ENCODE peak calls at places on chromosomes 3 and 15, in four cellular contexts. One of them, this sample, is unnamed.

GRCh38 chr15:65400760-65401606 is 21.8 kb downstream of the IGDCC4 start:
- DNase-seq in H1: peak; percentile 78
- DNase-seq in H9: peak; percentile 94
- DNase-seq in mesendoderm: peak; percentile 96
- DNase-seq in this sample: peak; percentile 72

GRCh38 chr3:194773216-194773615 is 87.5 kb downstream of the FAM43A start:
- DNase-seq in H9: no peak
- DNase-seq in H1: no peak
- DNase-seq in mesendoderm: peak; percentile 13
- DNase-seq in this sample: no peak

GRCh38 chr3:52897130-52898109 is at the start of gene STIMATE:
- DNase-seq in H9: peak; percentile 92
- DNase-seq in mesendoderm: peak; percentile 88
- DNase-seq in H1: peak; percentile 60
- DNase-seq in this sample: peak; percentile 73

GRCh38 chr15:38226867-38227266 is 25.8 kb upstream of the SPRED1 start:
- DNase-seq in H9: no peak
- DNase-seq in H1: no peak
- DNase-seq in mesendoderm: no peak
- DNase-seq in this sample: peak; percentile 94

GRCh38 chr15:90161946-90162345 is 39.2 kb upstream of the SEMA4B start:
- DNase-seq in mesendoderm: no peak
- DNase-seq in H9: no peak
- DNase-seq in H1: no peak
- DNase-seq in this sample: no peak

GRCh38 chr3:154862265-154862664 is 217.9 kb upstream of the MME start:
- DNase-seq in H1: no peak
- DNase-seq in mesendoderm: peak; percentile 14
- DNase-seq in H9: no peak
- DNase-seq in this sample: peak; percentile 70

GRCh38 chr3:57917611-57918010 is 90.6 kb upstream of the FLNB start:
- DNase-seq in mesendoderm: no peak
- DNase-seq in H1: no peak
- DNase-seq in H9: no peak
- DNase-seq in this sample: no peak

GRCh38 chr15:84955089-84955848 is 26.4 kb upstream of the PDE8A start:
- DNase-seq in H9: peak; percentile 78
- DNase-seq in mesendoderm: peak; percentile 83
- DNase-seq in H1: no peak
- DNase-seq in this sample: peak; percentile 78

GRCh38 chr3:143595456-143596077 is 252.7 kb downstream of the SLC9A9 start:
- DNase-seq in H1: no peak
- DNase-seq in H9: no peak
- DNase-seq in mesendoderm: no peak
- DNase-seq in this sample: no peak

GRCh38 chr3:117217837-117218236 is 508.3 kb downstream of the TUSC7 start:
- DNase-seq in H1: no peak
- DNase-seq in mesendoderm: no peak
- DNase-seq in H9: no peak
- DNase-seq in this sample: no peak

GRCh38 chr15:36612063-36612788 is 32.8 kb downstream of the CDIN1 start:
- DNase-seq in H1: no peak
- DNase-seq in H9: no peak
- DNase-seq in mesendoderm: peak; percentile 80
- DNase-seq in this sample: peak; percentile 97

GRCh38 chr15:68440136-68440535 is 8.2 kb upstream of the ITGA11 start:
- DNase-seq in mesendoderm: no peak
- DNase-seq in H1: no peak
- DNase-seq in H9: peak; percentile 8
- DNase-seq in this sample: no peak

GRCh38 chr15:60781211-60781713 is 302.3 kb upstream of the ICE2 start:
- DNase-seq in H1: no peak
- DNase-seq in H9: no peak
- DNase-seq in mesendoderm: no peak
- DNase-seq in this sample: no peak

GRCh38 chr3:99503350-99503749 is 135.0 kb upstream of the COL8A1 start:
- DNase-seq in mesendoderm: no peak
- DNase-seq in H1: no peak
- DNase-seq in H9: no peak
- DNase-seq in this sample: peak; percentile 40

GRCh38 chr15:32936283-32936918 is 218.6 kb downstream of the GREM1 start:
- DNase-seq in H1: no peak
- DNase-seq in mesendoderm: peak; percentile 48
- DNase-seq in H9: no peak
- DNase-seq in this sample: peak; percentile 37

GRCh38 chr3:59563072-59563605 is 513.3 kb upstream of the CFAP20DC start:
- DNase-seq in H1: no peak
- DNase-seq in mesendoderm: no peak
- DNase-seq in H9: no peak
- DNase-seq in this sample: peak; percentile 43

GRCh38 chr15:69593981-69594966 is 141.7 kb downstream of the RPLP1 start:
- DNase-seq in mesendoderm: no peak
- DNase-seq in H1: no peak
- DNase-seq in H9: peak; percentile 26
- DNase-seq in this sample: peak; percentile 38

GRCh38 chr3:165753560-165753959 is 83.7 kb downstream of the BCHE start:
- DNase-seq in H9: no peak
- DNase-seq in mesendoderm: no peak
- DNase-seq in H1: no peak
- DNase-seq in this sample: no peak

GRCh38 chr15:45110256-45110820 is 3.6 kb downstream of the DUOX2 start:
- DNase-seq in mesendoderm: no peak
- DNase-seq in H1: no peak
- DNase-seq in H9: no peak
- DNase-seq in this sample: no peak

DNA sequence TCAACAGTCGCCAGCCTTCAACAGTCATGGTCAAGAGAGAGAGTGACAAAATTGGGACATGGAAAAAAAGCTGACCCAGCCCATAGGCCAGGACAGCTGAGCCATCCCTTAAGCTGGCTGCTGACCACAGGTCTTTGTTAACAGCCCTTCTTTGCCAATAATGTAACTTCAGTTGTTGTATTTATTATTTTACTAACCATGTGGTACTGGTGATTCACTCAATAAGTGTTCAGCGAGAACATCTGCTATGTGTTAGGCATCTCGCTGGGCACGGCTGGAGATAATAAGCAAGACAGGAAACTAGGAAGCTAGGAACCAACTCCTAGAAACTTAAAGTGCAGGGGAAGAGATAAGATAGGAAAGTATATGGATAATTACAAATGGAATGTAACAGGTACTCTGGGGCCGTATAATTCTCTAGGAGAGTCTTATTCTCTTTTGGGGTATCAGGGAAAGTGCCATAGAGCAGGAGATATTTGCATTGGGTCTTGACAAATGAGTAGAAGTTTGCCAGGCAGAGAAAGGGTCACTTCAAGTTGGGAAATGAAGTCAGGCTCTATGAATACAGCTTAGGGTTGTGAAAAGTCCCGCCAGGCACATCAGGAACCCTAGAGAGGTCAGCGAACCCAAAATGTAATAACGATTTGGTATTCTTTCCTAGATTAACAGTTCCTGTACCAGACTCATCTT is 84.0 kb upstream of the TRA2B start:
- DNase-seq in mesendoderm: peak; percentile 80
- DNase-seq in H1: no peak
- DNase-seq in H9: no peak
- DNase-seq in this sample: peak; percentile 95
- H3K56ac ChIP-seq in mesendoderm: no peak overlapping the region
- H3K56ac ChIP-seq in H1: no peak overlapping the region
- H3K56ac ChIP-seq in H9: no peak overlapping the region
- H3K56ac ChIP-seq in this sample: no peak overlapping the region

GRCh38 chr3:65953881-65954733 is 84.6 kb downstream of the MAGI1 start:
- DNase-seq in H9: no peak
- DNase-seq in H1: no peak
- DNase-seq in mesendoderm: no peak
- DNase-seq in this sample: no peak
- H2BK5ac ChIP-seq in H9: no peak overlapping the region
- H2BK5ac ChIP-seq in H1: peak overlapping the region; percentile 54
- H2BK5ac ChIP-seq in mesendoderm: no peak overlapping the region
- H2BK5ac ChIP-seq in this sample: peak overlapping the region; percentile 49

GRCh38 chr3:128348805-128349531 is 117.7 kb downstream of the DNAJB8 start:
- DNase-seq in mesendoderm: peak; percentile 59
- DNase-seq in H9: peak; percentile 43
- DNase-seq in H1: no peak
- DNase-seq in this sample: peak; percentile 13

GRCh38 chr3:128347282-128347681 is 119.4 kb downstream of the DNAJB8 start:
- DNase-seq in H1: no peak
- DNase-seq in H9: no peak
- DNase-seq in mesendoderm: no peak
- DNase-seq in this sample: no peak

GRCh38 chr3:128348075-128348474 is 118.6 kb downstream of the DNAJB8 start:
- DNase-seq in mesendoderm: no peak
- DNase-seq in H9: no peak
- DNase-seq in H1: no peak
- DNase-seq in this sample: no peak

GRCh38 chr3:128345195-128345594 is 121.5 kb downstream of the DNAJB8 start:
- DNase-seq in mesendoderm: no peak
- DNase-seq in H1: no peak
- DNase-seq in H9: no peak
- DNase-seq in this sample: no peak

GRCh38 chr3:128346562-128346961 is 120.1 kb downstream of the DNAJB8 start:
- DNase-seq in mesendoderm: no peak
- DNase-seq in H9: no peak
- DNase-seq in H1: no peak
- DNase-seq in this sample: no peak
- H4K5ac ChIP-seq in mesendoderm: no peak overlapping the region
- H4K5ac ChIP-seq in H9: no peak overlapping the region
- H4K5ac ChIP-seq in H1: no peak overlapping the region
- H4K5ac ChIP-seq in this sample: no peak overlapping the region

GRCh38 chr15:72786946-72787345 is 3.4 kb upstream of the ADPGK start:
- DNase-seq in H9: no peak
- DNase-seq in H1: no peak
- DNase-seq in mesendoderm: no peak
- DNase-seq in this sample: no peak
- H3K56ac ChIP-seq in H9: no peak overlapping the region
- H3K56ac ChIP-seq in H1: no peak overlapping the region
- H3K56ac ChIP-seq in mesendoderm: no peak overlapping the region
- H3K56ac ChIP-seq in this sample: no peak overlapping the region

GRCh38 chr3:175896655-175897054 is 1037.5 kb downstream of the NAALADL2 start:
- DNase-seq in H1: no peak
- DNase-seq in mesendoderm: no peak
- DNase-seq in H9: no peak
- DNase-seq in this sample: no peak
- H2BK5ac ChIP-seq in H1: no peak overlapping the region
- H2BK5ac ChIP-seq in mesendoderm: no peak overlapping the region
- H2BK5ac ChIP-seq in H9: no peak overlapping the region
- H2BK5ac ChIP-seq in this sample: no peak overlapping the region

GRCh38 chr15:22979069-22979698 is 984 bp downstream of the CYFIP1 start:
- DNase-seq in mesendoderm: peak; percentile 55
- DNase-seq in H1: no peak
- DNase-seq in H9: peak; percentile 58
- DNase-seq in this sample: peak; percentile 42

GRCh38 chr15:22979699-22980188 is 424 bp downstream of the CYFIP1 start:
- DNase-seq in H1: no peak
- DNase-seq in mesendoderm: peak; percentile 63
- DNase-seq in H9: no peak
- DNase-seq in this sample: peak; percentile 25

GRCh38 chr15:22980189-22981136 is at the start of gene CYFIP1:
- DNase-seq in H9: peak; percentile 79
- DNase-seq in mesendoderm: peak; percentile 89
- DNase-seq in H1: peak; percentile 15
- DNase-seq in this sample: peak; percentile 83

GRCh38 chr15:22981336-22981840 is 1.2 kb upstream of the CYFIP1 start:
- DNase-seq in H1: no peak
- DNase-seq in mesendoderm: no peak
- DNase-seq in H9: no peak
- DNase-seq in this sample: no peak

GRCh38 chr15:22978691-22979068 is 1.5 kb downstream of the CYFIP1 start:
- DNase-seq in H1: no peak
- DNase-seq in mesendoderm: no peak
- DNase-seq in H9: no peak
- DNase-seq in this sample: no peak
- H4K5ac ChIP-seq in H1: no peak overlapping the region
- H4K5ac ChIP-seq in mesendoderm: no peak overlapping the region
- H4K5ac ChIP-seq in H9: no peak overlapping the region
- H4K5ac ChIP-seq in this sample: no peak overlapping the region

GRCh38 chr3:123060054-123060453 is 6.8 kb upstream of the PDIA5 start:
- DNase-seq in H1: no peak
- DNase-seq in H9: no peak
- DNase-seq in mesendoderm: no peak
- DNase-seq in this sample: no peak
- H3K56ac ChIP-seq in H1: no peak overlapping the region
- H3K56ac ChIP-seq in H9: no peak overlapping the region
- H3K56ac ChIP-seq in mesendoderm: no peak overlapping the region
- H3K56ac ChIP-seq in this sample: no peak overlapping the region

DNA sequence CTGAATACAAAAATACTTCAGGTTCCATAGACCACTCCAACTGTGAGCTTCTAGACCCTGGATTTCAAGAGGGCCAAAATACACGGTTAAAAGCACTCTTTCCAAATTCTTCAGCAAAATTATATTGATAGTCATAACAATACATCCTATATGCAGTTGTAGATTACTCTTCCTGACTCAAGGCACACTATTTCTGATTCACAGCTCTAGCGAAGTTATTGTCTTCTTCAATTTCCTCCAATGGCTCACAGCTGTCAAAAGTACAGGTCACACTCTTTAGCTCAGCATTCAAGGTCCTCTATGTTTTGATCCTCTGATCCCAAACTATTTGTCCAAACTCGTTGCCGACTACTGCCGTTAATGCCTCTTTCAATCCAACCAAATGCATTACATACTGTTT is 13.5 kb upstream of the CCDC80 start:
- DNase-seq in H9: no peak
- DNase-seq in H1: no peak
- DNase-seq in mesendoderm: no peak
- DNase-seq in this sample: peak; percentile 34
- H2BK5ac ChIP-seq in H9: no peak overlapping the region
- H2BK5ac ChIP-seq in H1: no peak overlapping the region
- H2BK5ac ChIP-seq in mesendoderm: no peak overlapping the region
- H2BK5ac ChIP-seq in this sample: peak overlapping the region; percentile 98